ENCODE peak calls at places on chromosomes 6 and 20, in four cellular contexts. U, E, Z and Y are unnamed samples.

GRCh38 chr20:9035129-9035528 is 33.8 kb upstream of the PLCB4 start:
- DNase-seq in U (peak), E (peak), Z (no peak), Y (no peak)

GRCh38 chr20:20820780-20821495 is 108.5 kb upstream of the RALGAPA2 start:
- DNase-seq in U (no peak), E (no peak), Z (no peak), Y (no peak)

GRCh38 chr6:43924222-43924702 is 154.3 kb downstream of the VEGFA start:
- DNase-seq in U (peak), E (peak), Z (no peak), Y (peak)

GRCh38 chr6:4378319-4378996 is 243.1 kb upstream of the ECI2 start:
- DNase-seq in U (no peak), E (no peak), Z (no peak), Y (no peak)

GRCh38 chr6:31355540-31355988 is 1.4 kb downstream of the HLA-B start:
- DNase-seq in U (no peak), E (no peak), Z (no peak), Y (no peak)

GRCh38 chr6:52530351-52530750 is 46.5 kb downstream of the TRAM2 start:
- DNase-seq in U (no peak), E (no peak), Z (no peak), Y (no peak)

GRCh38 chr6:26027491-26028211 is 59.6 kb upstream of the HFE start:
- DNase-seq in U (no peak), E (no peak), Z (no peak), Y (no peak)

GRCh38 chr6:2971420-2972218 is at the start of gene SERPINB6:
- DNase-seq in U (peak), E (peak), Z (peak), Y (peak)

GRCh38 chr20:63361507-63362425 is 617 bp upstream of the CHRNA4 start:
- DNase-seq in U (no peak), E (no peak), Z (no peak), Y (no peak)

GRCh38 chr6:24997186-24997585 is 61.4 kb upstream of the RIPOR2 start:
- DNase-seq in U (no peak), E (no peak), Z (no peak), Y (no peak)

GRCh38 chr6:83114164-83114563 is 46.7 kb downstream of the DOP1A start:
- DNase-seq in U (peak), E (peak), Z (no peak), Y (no peak)

GRCh38 chr6:82078286-82078908 is 169.1 kb downstream of the IBTK start:
- DNase-seq in U (no peak), E (no peak), Z (no peak), Y (no peak)

GRCh38 chr6:158706369-158706982 is 56.6 kb downstream of the SYTL3 start:
- DNase-seq in U (peak), E (peak), Z (peak), Y (peak)

GRCh38 chr6:25968769-25969168 is 6.2 kb downstream of the TRIM38 start:
- DNase-seq in U (peak), E (no peak), Z (no peak), Y (no peak)

GRCh38 chr6:22124756-22125155 is 172.1 kb downstream of the PRL start:
- DNase-seq in U (no peak), E (no peak), Z (no peak), Y (no peak)

GRCh38 chr6:53347921-53348435 is 772 bp downstream of the ELOVL5 start:
- DNase-seq in U (peak), E (peak), Z (no peak), Y (peak)

GRCh38 chr20:38073307-38074010 is 39.9 kb downstream of the RPRD1B start:
- DNase-seq in U (peak), E (peak), Z (no peak), Y (peak)

GRCh38 chr6:151494235-151494950 is 576 bp downstream of the CCDC170 start:
- DNase-seq in U (peak), E (peak), Z (peak), Y (peak)

GRCh38 chr6:118917550-118918321 is 17.2 kb downstream of the MCM9 start:
- DNase-seq in U (no peak), E (no peak), Z (no peak), Y (no peak)

GRCh38 chr6:47247227-47247797 is 62.4 kb downstream of the TNFRSF21 start:
- DNase-seq in U (peak), E (no peak), Z (no peak), Y (no peak)

DNA sequence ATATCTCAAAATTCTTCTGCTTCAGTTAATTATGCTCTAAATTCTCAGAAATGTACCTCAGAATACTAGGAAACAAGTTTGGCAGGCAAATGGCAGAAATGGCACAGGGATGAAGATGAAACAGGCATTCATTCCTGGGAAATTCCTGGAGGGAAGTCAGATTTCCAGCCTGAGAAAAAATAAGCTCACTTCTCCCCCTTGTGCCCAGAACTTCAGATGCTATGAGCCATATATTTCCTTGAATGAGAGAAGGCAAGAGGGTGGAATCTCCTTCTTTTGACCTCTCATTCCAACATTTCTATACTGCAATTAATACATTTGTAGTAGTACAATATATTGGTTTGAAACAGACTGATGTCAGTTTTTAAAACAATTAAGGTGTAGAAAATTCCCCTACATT is 22.8 kb downstream of the RGS17 start:
- DNase-seq in U (peak), E (no peak), Z (no peak), Y (peak)
- TF ChIP-seq CTCF in U (peak), E (peak), Z (peak), Y (peak)

GRCh38 chr6:23175391-23175790 is 606.0 kb downstream of the HDGFL1 start:
- DNase-seq in U (peak), E (peak), Z (no peak), Y (no peak)
- H3K4me2 ChIP-seq in U (peak), E (peak), Z (peak), Y (peak)

GRCh38 chr6:11413112-11413687 is 124.3 kb upstream of the TMEM170B start:
- DNase-seq in U (no peak), E (no peak), Z (no peak), Y (no peak)
- TF ChIP-seq CTCF in U (no peak), E (no peak), Z (peak), Y (peak)

GRCh38 chr6:117269649-117270120 is 4.3 kb downstream of the VGLL2 start:
- DNase-seq in U (no peak), E (no peak), Z (no peak), Y (no peak)

GRCh38 chr6:117272032-117272866 is 6.9 kb downstream of the VGLL2 start:
- DNase-seq in U (no peak), E (peak), Z (no peak), Y (no peak)

GRCh38 chr6:117270121-117270959 is 5.0 kb downstream of the VGLL2 start:
- DNase-seq in U (no peak), E (no peak), Z (no peak), Y (peak)

GRCh38 chr6:117272886-117273285 is 7.5 kb downstream of the VGLL2 start:
- DNase-seq in U (no peak), E (no peak), Z (no peak), Y (no peak)

DNA sequence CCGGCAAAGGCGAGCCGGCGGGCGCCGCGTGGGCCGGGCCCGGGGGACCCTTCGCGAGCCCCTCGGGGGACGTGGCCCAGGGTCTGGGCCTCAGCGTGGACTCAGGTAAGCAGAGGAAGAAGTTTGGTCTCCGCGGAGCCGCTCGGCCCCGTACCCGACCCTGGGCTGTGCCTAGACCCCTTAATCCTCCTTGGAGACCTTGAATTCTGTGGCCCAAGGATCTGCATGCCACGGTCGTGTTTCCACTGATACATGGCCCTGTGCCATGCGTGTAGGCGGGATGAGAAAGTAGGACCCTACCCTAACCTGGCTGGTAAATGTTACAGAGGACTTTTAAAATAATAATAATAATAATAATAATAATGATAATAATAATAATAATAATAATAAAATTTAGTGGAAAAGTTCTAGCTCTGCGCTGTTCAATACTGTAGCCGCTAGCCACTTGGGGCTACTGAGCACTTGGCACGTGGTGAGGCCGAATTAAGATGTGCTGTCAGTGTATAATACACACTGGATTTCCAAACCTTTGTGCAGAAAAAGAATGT is 5.7 kb downstream of the VGLL2 start:
- DNase-seq in U (no peak), E (no peak), Z (no peak), Y (no peak)
- H3K4me2 ChIP-seq in U (no peak), E (peak), Z (peak), Y (no peak)

GRCh38 chr6:139979021-139979721 is 604.7 kb upstream of the CITED2 start:
- DNase-seq in U (no peak), E (no peak), Z (no peak), Y (no peak)
- TF ChIP-seq CTCF in U (no peak), E (no peak), Z (no peak), Y (no peak)